ENCODE peak calls at places on chromosomes 16 and 17, in four cellular contexts. One of them, this sample, is unnamed.

GRCh38 chr17:72778161-72779151 is 314.0 kb downstream of the SLC39A11 start:
- DNase-seq in WTC11: no peak
- DNase-seq in GM12878: no peak
- DNase-seq in K562: peak
- DNase-seq in this sample: no peak

GRCh38 chr16:65278874-65279273 is 157.0 kb upstream of the CDH11 start:
- DNase-seq in WTC11: no peak
- DNase-seq in GM12878: no peak
- DNase-seq in K562: no peak
- DNase-seq in this sample: no peak

GRCh38 chr17:79095345-79096055 is 20.9 kb downstream of the ENGASE start:
- DNase-seq in WTC11: no peak
- DNase-seq in GM12878: no peak
- DNase-seq in K562: no peak
- DNase-seq in this sample: no peak

GRCh38 chr16:29988346-29989075 is 6.9 kb downstream of the HIRIP3 start:
- DNase-seq in WTC11: no peak
- DNase-seq in GM12878: no peak
- DNase-seq in K562: no peak
- DNase-seq in this sample: no peak

GRCh38 chr16:73046484-73047214 is 1.3 kb downstream of the ZFHX3 start:
- DNase-seq in WTC11: no peak
- DNase-seq in GM12878: no peak
- DNase-seq in K562: no peak
- DNase-seq in this sample: no peak

GRCh38 chr17:68381076-68381900 is 76.0 kb downstream of the WIPI1 start:
- DNase-seq in WTC11: no peak
- DNase-seq in GM12878: no peak
- DNase-seq in K562: no peak
- DNase-seq in this sample: no peak

GRCh38 chr17:1617620-1618174 is 10.9 kb downstream of the SLC43A2 start:
- DNase-seq in WTC11: no peak
- DNase-seq in GM12878: no peak
- DNase-seq in K562: peak
- DNase-seq in this sample: no peak

GRCh38 chr16:84042879-84043485 is 387 bp upstream of the SLC38A8 start:
- DNase-seq in WTC11: peak
- DNase-seq in GM12878: no peak
- DNase-seq in K562: peak
- DNase-seq in this sample: no peak

GRCh38 chr17:38868095-38868967 is 1.5 kb upstream of the LASP1 start:
- DNase-seq in WTC11: no peak
- DNase-seq in GM12878: peak
- DNase-seq in K562: peak
- DNase-seq in this sample: peak

GRCh38 chr16:54126907-54127306 is 159.7 kb downstream of the IRX3 start:
- DNase-seq in WTC11: no peak
- DNase-seq in GM12878: no peak
- DNase-seq in K562: no peak
- DNase-seq in this sample: no peak

GRCh38 chr16:10871157-10871991 is 5.6 kb upstream of the CIITA start:
- DNase-seq in WTC11: no peak
- DNase-seq in GM12878: peak
- DNase-seq in K562: no peak
- DNase-seq in this sample: peak

GRCh38 chr17:31582151-31582907 is 190.9 kb downstream of the RAB11FIP4 start:
- DNase-seq in WTC11: no peak
- DNase-seq in GM12878: peak
- DNase-seq in K562: no peak
- DNase-seq in this sample: no peak

GRCh38 chr17:21014498-21014897 is 28.3 kb downstream of the USP22 start:
- DNase-seq in WTC11: no peak
- DNase-seq in GM12878: no peak
- DNase-seq in K562: no peak
- DNase-seq in this sample: no peak

GRCh38 chr17:64765191-64765889 is 103.2 kb upstream of the SMURF2 start:
- DNase-seq in WTC11: no peak
- DNase-seq in GM12878: no peak
- DNase-seq in K562: no peak
- DNase-seq in this sample: no peak

GRCh38 chr17:27269978-27270377 is 23.9 kb upstream of the WSB1 start:
- DNase-seq in WTC11: no peak
- DNase-seq in GM12878: no peak
- DNase-seq in K562: no peak
- DNase-seq in this sample: no peak

GRCh38 chr17:56185905-56186783 is 32.9 kb downstream of the ANKFN1 start:
- DNase-seq in WTC11: no peak
- DNase-seq in GM12878: no peak
- DNase-seq in K562: no peak
- DNase-seq in this sample: no peak

GRCh38 chr17:67588326-67588725 is 129.4 kb upstream of the NOL11 start:
- DNase-seq in WTC11: no peak
- DNase-seq in GM12878: no peak
- DNase-seq in K562: no peak
- DNase-seq in this sample: no peak

GRCh38 chr16:60731329-60731728 is 1304.9 kb downstream of the CDH8 start:
- DNase-seq in WTC11: no peak
- DNase-seq in GM12878: no peak
- DNase-seq in K562: no peak
- DNase-seq in this sample: no peak

GRCh38 chr16:86118467-86119307 is 219.7 kb downstream of the IRF8 start:
- DNase-seq in WTC11: no peak
- DNase-seq in GM12878: peak
- DNase-seq in K562: no peak
- DNase-seq in this sample: no peak
- TF ChIP-seq CBFB in WTC11: no peak
- TF ChIP-seq CBFB in GM12878: no peak
- TF ChIP-seq CBFB in K562: no peak
- TF ChIP-seq CBFB in this sample: no peak

DNA sequence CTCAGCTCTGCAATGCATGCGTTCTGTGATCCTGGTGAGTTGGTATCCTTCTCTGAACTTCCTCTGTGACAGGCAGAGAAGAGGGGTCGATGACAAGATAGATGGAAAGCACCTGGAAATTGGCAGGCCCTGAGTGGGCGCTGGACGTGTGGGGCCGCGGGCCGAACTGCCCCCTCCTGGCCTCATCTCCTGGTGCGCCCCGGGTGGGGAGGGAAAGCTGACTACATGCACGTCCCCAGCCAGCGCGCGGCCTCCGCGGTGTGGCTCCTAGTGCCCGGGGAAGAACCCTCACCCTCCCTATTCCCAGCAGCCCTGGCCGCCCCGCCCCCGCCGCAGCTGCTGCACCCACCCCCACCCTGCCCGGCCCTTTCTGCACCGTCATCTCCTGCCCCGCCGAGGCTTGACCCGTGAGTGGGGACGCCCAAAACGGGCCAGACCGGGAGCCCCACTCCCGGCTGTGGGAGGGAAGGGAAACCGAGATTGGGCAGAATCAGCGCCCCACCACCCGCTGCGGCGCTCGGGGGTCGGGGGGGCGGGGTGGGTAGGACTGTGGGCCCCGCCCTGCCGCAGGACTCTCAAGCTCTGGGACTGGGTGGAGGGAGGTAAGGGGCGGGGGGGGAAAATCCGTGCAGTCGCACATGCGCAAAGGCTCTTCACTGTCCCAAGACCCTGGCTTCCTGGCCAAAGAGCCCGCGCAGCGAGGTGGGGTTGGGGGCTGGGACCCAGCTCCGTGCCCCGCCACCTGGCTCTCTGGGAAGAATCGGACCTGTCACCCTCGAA is at the start of gene NOL3:
- DNase-seq in WTC11: peak
- DNase-seq in GM12878: peak
- DNase-seq in K562: peak
- DNase-seq in this sample: peak
- TF ChIP-seq CBFB in WTC11: no peak
- TF ChIP-seq CBFB in GM12878: no peak
- TF ChIP-seq CBFB in K562: no peak
- TF ChIP-seq CBFB in this sample: peak

GRCh38 chr16:86557587-86557986 is 2.6 kb upstream of the MTHFSD start:
- DNase-seq in WTC11: no peak
- DNase-seq in GM12878: no peak
- DNase-seq in K562: no peak
- DNase-seq in this sample: no peak
- TF ChIP-seq CBFB in WTC11: no peak
- TF ChIP-seq CBFB in GM12878: no peak
- TF ChIP-seq CBFB in K562: no peak
- TF ChIP-seq CBFB in this sample: no peak

DNA sequence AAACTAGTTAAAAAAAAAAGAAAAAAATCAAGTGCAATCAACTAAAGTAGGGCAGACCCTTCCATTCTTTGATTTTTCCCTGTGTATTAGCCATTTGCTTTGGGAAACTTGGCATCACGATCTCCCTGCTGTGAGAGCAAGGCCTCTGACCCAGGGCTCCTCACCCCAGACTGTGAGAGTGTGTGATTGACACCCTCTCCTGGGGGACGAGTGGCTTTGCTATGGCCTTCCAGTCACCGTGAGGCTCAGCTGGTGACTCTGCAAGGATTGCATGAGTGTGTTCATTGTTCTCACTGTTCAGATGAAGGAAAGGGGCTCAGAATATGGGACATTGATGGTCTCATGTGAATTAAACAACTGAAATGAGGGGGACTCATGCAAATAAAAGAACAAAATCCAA is 69.0 kb upstream of the BCAR1 start:
- DNase-seq in WTC11: no peak
- DNase-seq in GM12878: no peak
- DNase-seq in K562: peak
- DNase-seq in this sample: peak
- TF ChIP-seq CBFB in WTC11: no peak
- TF ChIP-seq CBFB in GM12878: no peak
- TF ChIP-seq CBFB in K562: no peak
- TF ChIP-seq CBFB in this sample: no peak

GRCh38 chr17:69573396-69573795 is 158.9 kb downstream of the MAP2K6 start:
- DNase-seq in WTC11: no peak
- DNase-seq in GM12878: no peak
- DNase-seq in K562: no peak
- DNase-seq in this sample: no peak
- TF ChIP-seq CBFB in WTC11: no peak
- TF ChIP-seq CBFB in GM12878: no peak
- TF ChIP-seq CBFB in K562: no peak
- TF ChIP-seq CBFB in this sample: no peak

DNA sequence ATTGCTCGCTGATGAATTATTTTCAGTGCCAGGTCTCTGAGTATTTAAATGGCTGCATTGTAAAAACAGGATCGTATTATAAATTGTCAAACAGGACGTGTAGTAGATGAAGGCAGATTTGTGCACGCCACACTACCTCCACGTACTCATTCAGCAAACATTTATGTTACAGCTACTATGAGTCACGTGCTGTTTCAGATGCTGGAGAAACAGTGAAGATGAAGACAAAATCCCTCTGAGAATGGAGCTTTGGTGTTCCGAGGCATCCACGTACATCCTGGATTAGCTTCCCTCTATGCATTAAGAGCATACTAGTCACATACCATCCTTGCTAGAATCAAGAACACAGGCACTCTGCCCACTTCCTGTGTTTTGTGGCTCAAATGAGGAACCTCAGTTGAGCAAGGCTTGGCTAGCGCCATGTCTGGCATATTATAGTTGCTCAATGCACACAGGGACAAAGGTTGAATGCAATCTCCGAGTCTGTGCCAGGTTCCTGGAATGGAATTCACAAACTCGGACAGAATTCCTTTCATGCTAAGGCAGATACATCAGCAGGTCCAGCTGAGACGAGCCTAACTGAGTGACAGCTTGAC is 297.5 kb downstream of the XYLT1 start:
- DNase-seq in WTC11: no peak
- DNase-seq in GM12878: no peak
- DNase-seq in K562: no peak
- DNase-seq in this sample: peak
- TF ChIP-seq CBFB in WTC11: no peak
- TF ChIP-seq CBFB in GM12878: no peak
- TF ChIP-seq CBFB in K562: no peak
- TF ChIP-seq CBFB in this sample: no peak

This sample was measured in HepG2.